ENCODE peak calls at places on chromosomes 7 and 10, in five cellular contexts. J is ACHN; S is RWPE1; A is activated naive CD4-positive, alpha-beta T cell; Y is body of pancreas. F is an unnamed sample.

GRCh38 chr7:29557954-29558353 is 5.7 kb upstream of the PRR15 start:
- DNase-seq in J (no peak), S (no peak), A (no peak), Y (no peak), F (no peak)

GRCh38 chr10:34194259-34194658 is 620.8 kb downstream of the PARD3 start:
- DNase-seq in J (no peak), S (no peak), A (no peak), Y (no peak), F (no peak)

GRCh38 chr7:30564243-30564892 is 30.3 kb upstream of the GARS1 start:
- DNase-seq in J (peak; percentile 85), S (peak; percentile 73), A (peak; percentile 30), Y (peak; percentile 86), F (peak; percentile 95)

GRCh38 chr10:96720422-96721206 is at the start of gene PIK3AP1:
- DNase-seq in J (peak; percentile 66), S (peak; percentile 45), A (no peak), Y (peak; percentile 65), F (no peak)

GRCh38 chr10:73781879-73782748 is at the start of gene CHCHD1:
- DNase-seq in J (peak; percentile 91), S (peak; percentile 89), A (peak; percentile 79), Y (peak; percentile 90), F (peak; percentile 94)

GRCh38 chr7:51031216-51031615 is 248.5 kb upstream of the GRB10 start:
- DNase-seq in J (no peak), S (no peak), A (no peak), Y (peak; percentile 87), F (no peak)

GRCh38 chr7:30797294-30798040 is 26.2 kb downstream of the MINDY4 start:
- DNase-seq in J (no peak), S (no peak), A (no peak), Y (no peak), F (no peak)

GRCh38 chr7:157090485-157091165 is 48.1 kb upstream of the UBE3C start:
- DNase-seq in J (no peak), S (no peak), A (no peak), Y (no peak), F (no peak)

GRCh38 chr7:106736508-106737201 is 75.7 kb upstream of the CCDC71L start:
- DNase-seq in J (peak; percentile 91), S (peak; percentile 59), A (no peak), Y (peak; percentile 31), F (peak; percentile 90)

GRCh38 chr7:111796671-111797070 is 234.4 kb upstream of the IMMP2L start:
- DNase-seq in J (peak; percentile 26), S (no peak), A (no peak), Y (no peak), F (peak; percentile 29)

GRCh38 chr7:46705416-46706255 is 784.6 kb upstream of the IGFBP3 start:
- DNase-seq in J (peak; percentile 62), S (no peak), A (no peak), Y (no peak), F (no peak)

GRCh38 chr10:110858297-110858934 is 13.3 kb upstream of the PDCD4 start:
- DNase-seq in J (no peak), S (no peak), A (no peak), Y (no peak), F (no peak)

GRCh38 chr7:133859191-133859590 is 267.9 kb upstream of the LRGUK start:
- DNase-seq in J (no peak), S (no peak), A (no peak), Y (no peak), F (no peak)

GRCh38 chr10:72487521-72487920 is 132.8 kb upstream of the DNAJB12 start:
- DNase-seq in J (no peak), S (no peak), A (no peak), Y (no peak), F (no peak)

GRCh38 chr10:71397340-71398212 is 856 bp downstream of the CDH23 start:
- DNase-seq in J (no peak), S (no peak), A (no peak), Y (no peak), F (no peak)

GRCh38 chr7:46058424-46058823 is 137.4 kb upstream of the IGFBP3 start:
- DNase-seq in J (no peak), S (peak; percentile 30), A (no peak), Y (no peak), F (no peak)

GRCh38 chr7:37942934-37943610 is 22.6 kb downstream of the EPDR1 start:
- DNase-seq in J (no peak), S (no peak), A (no peak), Y (peak; percentile 93), F (no peak)

GRCh38 chr7:18654709-18655108 is 159.2 kb downstream of the HDAC9 start:
- DNase-seq in J (no peak), S (no peak), A (no peak), Y (no peak), F (no peak)

GRCh38 chr7:157740251-157740650 is 403.4 kb downstream of the DNAJB6 start:
- DNase-seq in J (no peak), S (no peak), A (no peak), Y (no peak), F (no peak)

GRCh38 chr10:44809652-44810051 is 101.5 kb upstream of the TMEM72 start:
- DNase-seq in J (no peak), S (no peak), A (no peak), Y (no peak), F (peak; percentile 26)

GRCh38 chr10:2387672-2388071 is 650.3 kb upstream of the ADARB2 start:
- DNase-seq in J (no peak), S (no peak), A (no peak), Y (no peak), F (no peak)

GRCh38 chr10:4121531-4122380 is 336.7 kb upstream of the KLF6 start:
- DNase-seq in J (no peak), S (no peak), A (no peak), Y (no peak), F (peak; percentile 20)

GRCh38 chr7:16657656-16658279 is 11.8 kb downstream of the BZW2 start:
- DNase-seq in J (peak; percentile 53), S (peak; percentile 53), A (no peak), Y (peak; percentile 47), F (no peak)

GRCh38 chr10:77248104-77248503 is 389.5 kb downstream of the KCNMA1 start:
- DNase-seq in J (no peak), S (no peak), A (no peak), Y (no peak), F (no peak)

GRCh38 chr7:52851547-52851946 is 183.9 kb upstream of the POM121L12 start:
- DNase-seq in J (no peak), S (no peak), A (no peak), Y (no peak), F (no peak)

GRCh38 chr7:156650042-156650441 is 9.5 kb downstream of the RNF32 start:
- DNase-seq in J (peak; percentile 74), S (peak; percentile 23), A (no peak), Y (peak; percentile 38), F (peak; percentile 28)

GRCh38 chr10:31897506-31897905 is 31.1 kb downstream of the ARHGAP12 start:
- DNase-seq in J (no peak), S (no peak), A (no peak), Y (no peak), F (no peak)

GRCh38 chr10:94199565-94199964 is 163.2 kb downstream of the NOC3L start:
- DNase-seq in J (no peak), S (no peak), A (no peak), Y (no peak), F (no peak)

GRCh38 chr10:76179806-76180205 is 748.4 kb downstream of the LRMDA start:
- DNase-seq in J (no peak), S (no peak), A (no peak), Y (no peak), F (no peak)

GRCh38 chr10:78336402-78336791 is 302.7 kb downstream of the RPS24 start:
- DNase-seq in J (no peak), S (no peak), A (no peak), Y (peak; percentile 7), F (peak; percentile 50)

GRCh38 chr7:127417346-127417745 is 24.8 kb upstream of the ZNF800 start:
- DNase-seq in J (no peak), S (no peak), A (no peak), Y (no peak), F (no peak)

GRCh38 chr7:106616692-106617052 is 44.3 kb downstream of the CCDC71L start:
- DNase-seq in J (no peak), S (no peak), A (no peak), Y (no peak), F (no peak)

GRCh38 chr10:122877264-122877663 is 2.1 kb downstream of the FAM24B start:
- DNase-seq in J (no peak), S (no peak), A (no peak), Y (no peak), F (no peak)

GRCh38 chr7:128351296-128352123 is 7.8 kb upstream of the RBM28 start:
- DNase-seq in J (no peak), S (no peak), A (no peak), Y (no peak), F (peak; percentile 11)

GRCh38 chr7:51606601-51607154 is 290.1 kb upstream of the COBL start:
- DNase-seq in J (no peak), S (peak; percentile 49), A (no peak), Y (no peak), F (no peak)

GRCh38 chr7:4861673-4862072 is at the start of gene PAPOLB:
- DNase-seq in J (no peak), S (no peak), A (no peak), Y (no peak), F (no peak)

GRCh38 chr10:43707755-43708154 is 59.1 kb upstream of the ZNF32 start:
- DNase-seq in J (no peak), S (no peak), A (no peak), Y (no peak), F (peak; percentile 92)

GRCh38 chr10:15897282-15897681 is 37.0 kb upstream of the MINDY3 start:
- DNase-seq in J (peak; percentile 8), S (peak; percentile 8), A (no peak), Y (no peak), F (peak; percentile 72)

GRCh38 chr7:95865716-95866371 is 93.5 kb downstream of the DYNC1I1 start:
- DNase-seq in J (no peak), S (no peak), A (no peak), Y (no peak), F (peak; percentile 22)

F was measured in dermis blood vessel endothelial cell.